ENCODE peak calls at places on chromosome 12, in four cellular contexts. One of them, this sample, is unnamed.

GRCh38 chr12:27504506-27504905 is 19.5 kb upstream of the PPFIBP1 start:
- DNase-seq in foreskin keratinocyte: no peak
- DNase-seq in GM12864: no peak
- DNase-seq in nephron progenitor cell: no peak
- DNase-seq in this sample: no peak

GRCh38 chr12:126219654-126220279 is 1154.5 kb downstream of the AACS start:
- DNase-seq in GM12864: no peak
- DNase-seq in nephron progenitor cell: no peak
- DNase-seq in foreskin keratinocyte: peak; percentile 17
- DNase-seq in this sample: no peak

GRCh38 chr12:106696861-106697417 is 77.5 kb upstream of the RIC8B start:
- DNase-seq in nephron progenitor cell: no peak
- DNase-seq in GM12864: no peak
- DNase-seq in foreskin keratinocyte: no peak
- DNase-seq in this sample: no peak

GRCh38 chr12:2179058-2179457 is 126.3 kb downstream of the CACNA1C start:
- DNase-seq in GM12864: no peak
- DNase-seq in nephron progenitor cell: no peak
- DNase-seq in foreskin keratinocyte: no peak
- DNase-seq in this sample: no peak

GRCh38 chr12:22286569-22286968 is 47.9 kb downstream of the ST8SIA1 start:
- DNase-seq in GM12864: no peak
- DNase-seq in nephron progenitor cell: no peak
- DNase-seq in foreskin keratinocyte: no peak
- DNase-seq in this sample: no peak

GRCh38 chr12:109571773-109572505 is 1.4 kb downstream of the MMAB start:
- DNase-seq in nephron progenitor cell: no peak
- DNase-seq in foreskin keratinocyte: no peak
- DNase-seq in GM12864: no peak
- DNase-seq in this sample: no peak

GRCh38 chr12:44696542-44696941 is 179.6 kb downstream of the NELL2 start:
- DNase-seq in nephron progenitor cell: no peak
- DNase-seq in foreskin keratinocyte: peak; percentile 23
- DNase-seq in GM12864: no peak
- DNase-seq in this sample: no peak

GRCh38 chr12:27899151-27899661 is 73.3 kb downstream of the PTHLH start:
- DNase-seq in foreskin keratinocyte: peak; percentile 99
- DNase-seq in nephron progenitor cell: no peak
- DNase-seq in GM12864: no peak
- DNase-seq in this sample: no peak

GRCh38 chr12:69096669-69097364 is 142.6 kb upstream of the CPSF6 start:
- DNase-seq in GM12864: no peak
- DNase-seq in nephron progenitor cell: no peak
- DNase-seq in foreskin keratinocyte: peak; percentile 38
- DNase-seq in this sample: no peak

GRCh38 chr12:100435948-100436347 is 37.7 kb upstream of the NR1H4 start:
- DNase-seq in nephron progenitor cell: no peak
- DNase-seq in GM12864: no peak
- DNase-seq in foreskin keratinocyte: no peak
- DNase-seq in this sample: no peak

GRCh38 chr12:85872497-85873091 is 1.5 kb upstream of the NTS start:
- DNase-seq in nephron progenitor cell: no peak
- DNase-seq in GM12864: no peak
- DNase-seq in foreskin keratinocyte: peak; percentile 37
- DNase-seq in this sample: no peak

GRCh38 chr12:61385771-61386170 is 874.4 kb upstream of the USP15 start:
- DNase-seq in GM12864: no peak
- DNase-seq in nephron progenitor cell: no peak
- DNase-seq in foreskin keratinocyte: peak; percentile 66
- DNase-seq in this sample: no peak

GRCh38 chr12:79086546-79086945 is 222.0 kb downstream of the SYT1 start:
- DNase-seq in GM12864: no peak
- DNase-seq in nephron progenitor cell: peak; percentile 2
- DNase-seq in foreskin keratinocyte: no peak
- DNase-seq in this sample: no peak

GRCh38 chr12:118053071-118053985 is 7.7 kb downstream of the WSB2 start:
- DNase-seq in foreskin keratinocyte: no peak
- DNase-seq in nephron progenitor cell: no peak
- DNase-seq in GM12864: no peak
- DNase-seq in this sample: no peak

GRCh38 chr12:26185532-26186320 is 9.6 kb upstream of the SSPN start:
- DNase-seq in GM12864: no peak
- DNase-seq in nephron progenitor cell: no peak
- DNase-seq in foreskin keratinocyte: peak; percentile 85
- DNase-seq in this sample: no peak

GRCh38 chr12:13220848-13221247 is 24.3 kb downstream of the EMP1 start:
- DNase-seq in foreskin keratinocyte: peak; percentile 9
- DNase-seq in GM12864: no peak
- DNase-seq in nephron progenitor cell: no peak
- DNase-seq in this sample: no peak

GRCh38 chr12:117686911-117687377 is 281.8 kb downstream of the KSR2 start:
- DNase-seq in nephron progenitor cell: no peak
- DNase-seq in foreskin keratinocyte: peak; percentile 81
- DNase-seq in GM12864: no peak
- DNase-seq in this sample: no peak

GRCh38 chr12:6942331-6942665 is 1.3 kb upstream of the RNU7-1 start:
- DNase-seq in foreskin keratinocyte: no peak
- DNase-seq in GM12864: no peak
- DNase-seq in nephron progenitor cell: no peak
- DNase-seq in this sample: no peak

GRCh38 chr12:42534184-42534838 is 55.2 kb downstream of the PRICKLE1 start:
- DNase-seq in foreskin keratinocyte: no peak
- DNase-seq in GM12864: no peak
- DNase-seq in nephron progenitor cell: no peak
- DNase-seq in this sample: no peak

GRCh38 chr12:104215638-104216297 is at the start of gene TXNRD1:
- DNase-seq in nephron progenitor cell: peak; percentile 90
- DNase-seq in GM12864: peak; percentile 26
- DNase-seq in foreskin keratinocyte: peak; percentile 52
- DNase-seq in this sample: peak; percentile 84
- TF ChIP-seq CTCF in nephron progenitor cell: peak; percentile 71
- TF ChIP-seq CTCF in GM12864: peak; percentile 77
- TF ChIP-seq CTCF in foreskin keratinocyte: peak; percentile 97
- TF ChIP-seq CTCF in this sample: peak; percentile 71

DNA sequence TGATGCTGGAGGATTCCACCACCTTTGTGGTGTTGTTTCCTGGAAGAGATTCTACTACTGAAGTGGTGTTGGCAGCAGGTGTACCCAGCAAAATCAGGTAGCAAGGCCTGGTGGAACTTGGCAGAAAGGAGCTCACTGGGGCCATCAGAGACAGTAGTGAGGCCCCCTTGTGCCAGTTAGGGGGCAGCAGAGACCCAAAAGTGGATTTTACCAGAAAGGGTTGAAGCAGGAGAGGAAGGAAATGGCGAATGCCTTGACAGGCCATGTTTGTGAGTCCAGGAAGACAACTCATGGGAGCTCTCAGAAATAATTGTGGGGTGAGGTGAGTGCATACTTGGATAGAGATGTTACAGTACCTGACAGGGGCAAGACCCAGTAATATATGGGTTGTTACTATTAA is 137.7 kb upstream of the FGD4 start:
- DNase-seq in GM12864: peak; percentile 31
- DNase-seq in foreskin keratinocyte: no peak
- DNase-seq in nephron progenitor cell: no peak
- DNase-seq in this sample: no peak
- TF ChIP-seq CTCF in GM12864: peak; percentile 39
- TF ChIP-seq CTCF in foreskin keratinocyte: peak; percentile 14
- TF ChIP-seq CTCF in nephron progenitor cell: no peak
- TF ChIP-seq CTCF in this sample: no peak

GRCh38 chr12:110744697-110745264 is 2.1 kb upstream of the PPP1CC start:
- DNase-seq in nephron progenitor cell: no peak
- DNase-seq in foreskin keratinocyte: peak; percentile 70
- DNase-seq in GM12864: no peak
- DNase-seq in this sample: no peak
- TF ChIP-seq CTCF in nephron progenitor cell: no peak
- TF ChIP-seq CTCF in foreskin keratinocyte: no peak
- TF ChIP-seq CTCF in GM12864: no peak
- TF ChIP-seq CTCF in this sample: no peak

DNA sequence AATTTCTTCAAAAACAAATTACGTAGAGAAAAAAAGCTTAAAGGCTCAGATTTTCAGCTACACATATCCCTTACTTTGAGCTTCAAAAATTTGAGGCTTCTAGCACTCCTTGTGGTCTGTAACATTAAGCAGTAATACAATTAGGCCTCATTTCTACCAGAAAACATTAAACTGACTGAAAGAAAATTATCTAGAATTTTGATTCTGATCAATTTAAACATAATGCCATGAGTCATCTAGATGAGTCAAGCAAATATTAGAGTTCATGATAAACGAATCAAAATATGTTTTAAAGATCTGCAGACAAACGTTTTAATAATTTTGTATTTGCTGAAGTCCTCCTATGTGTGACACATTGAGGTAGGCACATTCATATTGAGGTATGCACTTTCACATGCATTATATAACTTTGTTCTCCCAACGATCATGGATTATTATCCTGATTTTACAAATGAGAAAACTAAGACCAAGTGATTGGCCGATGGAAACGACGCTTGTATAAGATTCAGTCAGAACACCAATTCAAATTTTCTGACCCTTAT is 4.3 kb downstream of the OSBPL8 start:
- DNase-seq in GM12864: no peak
- DNase-seq in foreskin keratinocyte: no peak
- DNase-seq in nephron progenitor cell: no peak
- DNase-seq in this sample: no peak
- TF ChIP-seq CTCF in GM12864: no peak
- TF ChIP-seq CTCF in foreskin keratinocyte: no peak
- TF ChIP-seq CTCF in nephron progenitor cell: no peak
- TF ChIP-seq CTCF in this sample: no peak

DNA sequence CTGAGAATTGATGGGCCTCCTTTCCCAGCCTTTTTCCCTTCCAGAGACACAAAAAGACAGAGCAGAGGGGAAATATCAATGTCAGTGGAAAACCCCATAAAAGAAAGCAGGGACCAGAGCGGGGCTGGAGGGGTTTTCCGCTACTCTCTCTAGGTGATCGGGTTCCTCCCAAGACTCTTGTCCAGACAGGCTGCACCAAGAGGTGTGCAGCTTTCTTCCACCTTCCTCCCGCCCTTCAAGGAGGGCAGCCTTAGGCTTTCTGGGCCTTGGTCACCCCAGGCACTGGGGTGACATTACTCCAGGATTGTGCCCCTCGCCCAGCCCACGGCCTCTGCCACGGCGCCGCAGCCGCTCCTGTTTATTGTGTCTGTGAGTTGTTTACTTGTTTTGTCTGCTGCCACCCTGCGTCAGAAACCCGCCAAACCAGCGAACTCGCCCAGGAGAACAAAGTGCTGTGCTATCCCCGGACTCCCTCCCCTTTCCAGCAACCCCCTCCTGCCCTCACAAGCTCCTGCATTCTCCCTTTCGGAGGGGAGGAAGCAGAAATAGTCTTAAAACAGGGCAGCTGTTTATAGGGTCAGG is 6.7 kb upstream of the HOXC6 start:
- DNase-seq in foreskin keratinocyte: peak; percentile 77
- DNase-seq in nephron progenitor cell: peak; percentile 66
- DNase-seq in GM12864: no peak
- DNase-seq in this sample: peak; percentile 61
- TF ChIP-seq CTCF in foreskin keratinocyte: peak; percentile 69
- TF ChIP-seq CTCF in nephron progenitor cell: peak; percentile 12
- TF ChIP-seq CTCF in GM12864: peak; percentile 56
- TF ChIP-seq CTCF in this sample: no peak

GRCh38 chr12:30437044-30437443 is 258.6 kb downstream of the IPO8 start:
- DNase-seq in GM12864: no peak
- DNase-seq in nephron progenitor cell: no peak
- DNase-seq in foreskin keratinocyte: no peak
- DNase-seq in this sample: no peak

GRCh38 chr12:30438526-30439120 is 257.0 kb downstream of the IPO8 start:
- DNase-seq in GM12864: no peak
- DNase-seq in foreskin keratinocyte: no peak
- DNase-seq in nephron progenitor cell: no peak
- DNase-seq in this sample: no peak

GRCh38 chr12:30437616-30438015 is 258.1 kb downstream of the IPO8 start:
- DNase-seq in nephron progenitor cell: no peak
- DNase-seq in foreskin keratinocyte: no peak
- DNase-seq in GM12864: no peak
- DNase-seq in this sample: no peak

DNA sequence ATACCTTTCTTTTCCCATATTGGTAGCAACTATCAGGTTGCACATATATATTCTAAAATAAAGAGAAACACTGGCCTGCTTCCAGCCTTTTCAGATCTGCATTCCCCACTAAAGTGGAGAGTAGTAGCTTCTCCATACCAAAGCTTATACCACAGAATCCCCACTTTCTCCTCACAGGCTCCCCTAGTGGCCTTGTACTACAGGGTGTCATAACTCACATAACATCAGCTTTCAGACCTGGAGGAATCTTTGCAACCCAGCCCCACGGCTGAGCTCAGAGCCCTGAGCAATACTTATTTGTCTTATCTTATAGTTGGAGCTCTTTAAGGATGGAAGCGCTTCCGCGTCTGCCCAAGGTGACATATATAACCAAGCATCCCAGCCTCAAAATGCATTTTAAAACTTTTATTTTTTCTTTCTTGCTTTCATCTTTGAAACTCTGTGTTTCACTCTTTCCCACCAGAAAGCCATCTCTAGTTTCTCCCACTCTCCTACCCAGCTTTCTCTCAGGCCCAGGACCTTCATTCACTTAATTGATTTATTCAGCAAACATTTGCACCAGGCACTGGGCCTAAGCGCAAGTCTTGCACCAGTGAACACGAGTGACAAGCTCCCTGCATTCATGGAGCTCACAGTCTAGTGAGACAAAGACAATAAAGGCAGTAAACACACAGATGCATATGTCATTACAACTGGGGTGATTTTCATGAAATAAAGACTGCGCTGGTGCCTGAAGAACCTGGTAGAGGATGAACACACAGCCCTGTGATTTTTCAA is 254.7 kb downstream of the IPO8 start:
- DNase-seq in foreskin keratinocyte: peak; percentile 17
- DNase-seq in GM12864: no peak
- DNase-seq in nephron progenitor cell: peak; percentile 25
- DNase-seq in this sample: peak; percentile 41
- TF ChIP-seq CTCF in foreskin keratinocyte: peak; percentile 57
- TF ChIP-seq CTCF in GM12864: peak; percentile 42
- TF ChIP-seq CTCF in nephron progenitor cell: peak; percentile 51
- TF ChIP-seq CTCF in this sample: peak; percentile 47

GRCh38 chr12:91414636-91415035 is 232.0 kb upstream of the DCN start:
- DNase-seq in nephron progenitor cell: no peak
- DNase-seq in foreskin keratinocyte: no peak
- DNase-seq in GM12864: no peak
- DNase-seq in this sample: no peak
- TF ChIP-seq CTCF in nephron progenitor cell: no peak
- TF ChIP-seq CTCF in foreskin keratinocyte: no peak
- TF ChIP-seq CTCF in GM12864: no peak
- TF ChIP-seq CTCF in this sample: no peak

DNA sequence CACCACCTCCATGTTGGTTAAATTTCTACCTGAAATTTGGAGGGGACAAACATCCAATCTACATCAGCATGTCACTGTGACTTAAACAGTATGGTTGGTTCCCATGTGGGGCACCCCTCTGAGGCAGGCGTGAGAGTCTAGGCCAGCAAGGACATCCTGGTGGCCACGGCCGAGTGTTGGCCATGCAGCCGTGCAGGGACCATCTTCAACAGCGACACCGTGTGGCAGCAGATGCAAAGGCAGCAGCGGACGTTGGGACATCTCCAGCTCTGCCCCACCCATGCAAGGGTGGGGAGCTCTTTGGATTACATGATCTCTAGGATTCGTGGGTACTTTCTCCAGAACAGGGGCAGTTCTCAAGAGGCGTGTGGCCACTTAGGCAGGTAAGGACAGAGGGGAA is 49.8 kb downstream of the NOC4L start:
- DNase-seq in foreskin keratinocyte: no peak
- DNase-seq in nephron progenitor cell: no peak
- DNase-seq in GM12864: no peak
- DNase-seq in this sample: no peak
- TF ChIP-seq CTCF in foreskin keratinocyte: peak; percentile 42
- TF ChIP-seq CTCF in nephron progenitor cell: peak; percentile 27
- TF ChIP-seq CTCF in GM12864: peak; percentile 46
- TF ChIP-seq CTCF in this sample: peak; percentile 47

This sample was measured in endothelial cell.